ENCODE peak calls at places on chromosomes 13 and 19, in five cellular contexts. Z is mesenchymal stem cell, E is IMR-90, T is H1, W is H9. M is an unnamed sample.

GRCh38 chr13:25179810-25180437 is 7.8 kb upstream of the AMER2 start:
- DNase-seq in Z (no peak), E (no peak), T (no peak), W (no peak), M (no peak)

GRCh38 chr19:43624933-43625332 is 5.5 kb upstream of the ZNF428 start:
- DNase-seq in Z (peak; percentile 37), E (peak; percentile 8), T (no peak), W (peak; percentile 96), M (no peak)

GRCh38 chr13:21476893-21477472 is 17.9 kb upstream of the ZDHHC20 start:
- DNase-seq in Z (peak; percentile 73), E (peak; percentile 74), T (peak; percentile 90), W (peak; percentile 94), M (peak; percentile 87)

GRCh38 chr13:30618186-30618937 is 642 bp downstream of the USPL1 start:
- DNase-seq in Z (peak; percentile 41), E (no peak), T (no peak), W (no peak), M (peak; percentile 18)

GRCh38 chr19:19134687-19135158 is 3.6 kb downstream of the TMEM161A start:
- DNase-seq in Z (no peak), E (no peak), T (peak; percentile 44), W (peak; percentile 86), M (no peak)

GRCh38 chr19:18469245-18470107 is 31.5 kb upstream of the ISYNA1 start:
- DNase-seq in Z (peak; percentile 69), E (peak; percentile 66), T (peak; percentile 53), W (peak; percentile 85), M (no peak)

GRCh38 chr13:84500016-84500415 is 617.7 kb upstream of the SLITRK1 start:
- DNase-seq in Z (no peak), E (peak; percentile 9), T (no peak), W (no peak), M (no peak)

GRCh38 chr19:54573330-54573872 is at the start of gene LILRA2:
- DNase-seq in Z (no peak), E (no peak), T (no peak), W (no peak), M (no peak)

GRCh38 chr19:756232-756631 is 5.3 kb downstream of the MISP start:
- DNase-seq in Z (peak; percentile 59), E (peak; percentile 49), T (no peak), W (no peak), M (no peak)

GRCh38 chr19:13057147-13057572 is 45.5 kb downstream of the LYL1 start:
- DNase-seq in Z (peak; percentile 38), E (no peak), T (no peak), W (no peak), M (no peak)

GRCh38 chr19:42154471-42155323 is 22.5 kb upstream of the POU2F2 start:
- DNase-seq in Z (no peak), E (no peak), T (no peak), W (no peak), M (no peak)

GRCh38 chr19:7801020-7801570 is 28.9 kb upstream of the EVI5L start:
- DNase-seq in Z (no peak), E (no peak), T (no peak), W (no peak), M (no peak)

GRCh38 chr19:41299046-41299754 is 10.8 kb upstream of the CCDC97 start:
- DNase-seq in Z (peak; percentile 46), E (no peak), T (no peak), W (no peak), M (no peak)

GRCh38 chr19:30128211-30128610 is 186.2 kb downstream of the URI1 start:
- DNase-seq in Z (no peak), E (no peak), T (no peak), W (no peak), M (no peak)

GRCh38 chr13:21347753-21348318 is 111.3 kb downstream of the ZDHHC20 start:
- DNase-seq in Z (no peak), E (no peak), T (no peak), W (peak; percentile 62), M (no peak)

GRCh38 chr13:98214008-98214643 is 37.1 kb upstream of the RNF113B start:
- DNase-seq in Z (peak; percentile 62), E (peak; percentile 95), T (no peak), W (no peak), M (no peak)

GRCh38 chr19:6590458-6591319 is at the start of gene CD70:
- DNase-seq in Z (no peak), E (no peak), T (no peak), W (peak; percentile 89), M (peak; percentile 44)

GRCh38 chr13:39266426-39266825 is 228.2 kb downstream of the NHLRC3 start:
- DNase-seq in Z (no peak), E (no peak), T (no peak), W (no peak), M (no peak)

GRCh38 chr19:8515317-8515716 is 1.4 kb upstream of the ZNF414 start:
- DNase-seq in Z (no peak), E (no peak), T (no peak), W (no peak), M (no peak)

GRCh38 chr13:102197193-102197592 is 204.7 kb downstream of the FGF14 start:
- DNase-seq in Z (peak; percentile 22), E (peak; percentile 8), T (peak; percentile 19), W (peak; percentile 45), M (no peak)

GRCh38 chr13:23741879-23742510 is 147.2 kb downstream of the MIPEP start:
- DNase-seq in Z (no peak), E (no peak), T (peak; percentile 9), W (peak; percentile 66), M (peak; percentile 23)

GRCh38 chr13:104740616-104741222 is 1674.5 kb upstream of the SLC10A2 start:
- DNase-seq in Z (no peak), E (no peak), T (no peak), W (no peak), M (no peak)

GRCh38 chr19:19064098-19064722 is 416 bp downstream of the SLC25A42 start:
- DNase-seq in Z (no peak), E (no peak), T (no peak), W (no peak), M (no peak)

GRCh38 chr13:112057434-112057735 is 9.6 kb upstream of the SOX1 start:
- DNase-seq in Z (no peak), E (no peak), T (no peak), W (no peak), M (no peak)

GRCh38 chr19:31132753-31133110 is 216.5 kb downstream of the TSHZ3 start:
- DNase-seq in Z (no peak), E (no peak), T (no peak), W (no peak), M (no peak)
- H3K9ac ChIP-seq in Z (no peak overlapping the region), E (no peak overlapping the region), T (no peak overlapping the region), W (no peak overlapping the region), M (no peak overlapping the region)

DNA sequence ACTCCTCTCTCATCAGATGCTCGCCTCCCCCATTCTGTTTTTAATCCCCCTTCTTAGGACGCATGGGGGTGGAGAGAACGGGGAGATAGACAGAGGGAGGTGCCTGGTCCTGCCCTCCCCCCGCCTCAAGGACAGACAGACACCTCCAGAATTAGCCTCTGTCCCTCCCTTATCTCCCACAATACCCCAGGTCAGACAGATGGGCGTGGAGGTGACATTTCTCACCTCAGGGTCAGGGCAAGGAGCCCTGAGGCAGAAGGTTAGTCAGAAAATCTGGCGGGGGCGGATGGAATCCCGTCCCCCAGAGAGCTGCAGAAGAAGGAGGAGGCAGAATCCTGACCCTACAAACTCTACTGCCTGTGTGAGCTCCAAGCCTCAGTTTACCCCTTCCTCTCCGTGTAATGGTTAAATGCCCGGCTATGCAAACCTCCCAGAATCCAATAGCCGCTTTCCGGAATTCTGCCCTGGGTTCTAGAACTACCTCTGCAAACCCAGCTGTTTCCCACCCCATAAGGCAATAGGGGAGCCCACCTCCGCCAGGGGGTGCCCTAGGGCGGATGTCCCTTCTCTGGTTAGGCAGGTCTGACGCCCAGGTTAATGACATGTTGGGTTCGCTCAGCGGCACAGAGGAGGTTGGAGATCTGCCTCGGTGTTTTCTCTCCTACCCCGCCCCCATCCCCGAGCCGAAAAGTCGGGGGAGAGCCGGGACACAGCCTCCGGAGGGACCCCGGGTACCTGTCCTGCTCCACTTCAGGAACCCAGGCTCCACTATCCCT is 900 bp downstream of the PPP1R13L start:
- DNase-seq in Z (peak; percentile 47), E (no peak), T (no peak), W (peak; percentile 92), M (no peak)
- H3K14ac ChIP-seq in Z (no peak overlapping the region), E (peak overlapping the region; percentile 80), T (no peak overlapping the region), W (no peak overlapping the region), M (no peak overlapping the region)

GRCh38 chr19:51807925-51808324 is 13.0 kb downstream of the FPR3 start:
- DNase-seq in Z (no peak), E (no peak), T (no peak), W (no peak), M (no peak)
- H2BK5ac ChIP-seq in Z (no peak overlapping the region), E (no peak overlapping the region), T (no peak overlapping the region), W (no peak overlapping the region), M (no peak overlapping the region)

GRCh38 chr13:62525652-62526051 is 1110.0 kb upstream of the PCDH20 start:
- DNase-seq in Z (no peak), E (no peak), T (no peak), W (no peak), M (no peak)
- H3K9ac ChIP-seq in Z (no peak overlapping the region), E (no peak overlapping the region), T (no peak overlapping the region), W (no peak overlapping the region), M (no peak overlapping the region)

GRCh38 chr13:80371840-80372509 is 31.0 kb upstream of the SPRY2 start:
- DNase-seq in Z (no peak), E (no peak), T (no peak), W (no peak), M (no peak)

GRCh38 chr13:80374453-80374852 is 33.5 kb upstream of the SPRY2 start:
- DNase-seq in Z (no peak), E (no peak), T (no peak), W (no peak), M (no peak)

GRCh38 chr13:80379245-80379644 is 38.3 kb upstream of the SPRY2 start:
- DNase-seq in Z (peak; percentile 40), E (peak; percentile 43), T (no peak), W (no peak), M (no peak)

DNA sequence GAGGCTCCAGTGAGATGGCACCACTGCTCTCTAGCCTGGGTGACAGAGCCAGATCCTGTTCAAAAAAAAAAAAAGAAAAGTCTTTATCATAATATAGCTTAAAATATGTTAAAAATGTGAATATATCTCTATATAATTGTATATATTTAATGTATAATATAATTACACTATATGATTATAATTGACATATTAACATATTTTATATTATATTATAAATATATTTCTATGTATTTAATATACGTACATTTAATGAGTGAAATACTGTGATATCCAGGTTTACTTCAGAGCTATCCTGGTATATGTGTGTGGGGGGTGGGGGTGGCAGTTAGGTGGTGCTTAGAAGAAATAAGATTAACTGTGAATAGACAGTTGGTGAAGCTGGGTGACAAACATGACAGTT is 35.6 kb upstream of the SPRY2 start:
- DNase-seq in Z (no peak), E (no peak), T (no peak), W (no peak), M (no peak)
- H3K14ac ChIP-seq in Z (no peak overlapping the region), E (no peak overlapping the region), T (no peak overlapping the region), W (no peak overlapping the region), M (no peak overlapping the region)